ENCODE peak calls at places on chromosomes 2 and 18, in four cellular contexts. One of them, this sample, is unnamed.

GRCh38 chr2:8454797-8455196 is 227.1 kb upstream of the ID2 start:
- DNase-seq in H1: no peak
- DNase-seq in K562: no peak
- DNase-seq in SK-N-SH: no peak
- DNase-seq in this sample: no peak

GRCh38 chr2:28257182-28257581 is 135.5 kb upstream of the FOSL2 start:
- DNase-seq in H1: no peak
- DNase-seq in K562: no peak
- DNase-seq in SK-N-SH: no peak
- DNase-seq in this sample: no peak

GRCh38 chr2:239257511-239257937 is 143.3 kb downstream of the HDAC4 start:
- DNase-seq in H1: no peak
- DNase-seq in K562: peak; percentile 62
- DNase-seq in SK-N-SH: no peak
- DNase-seq in this sample: no peak

GRCh38 chr2:84022810-84023431 is 436.2 kb downstream of the SUCLG1 start:
- DNase-seq in H1: no peak
- DNase-seq in K562: peak; percentile 50
- DNase-seq in SK-N-SH: peak; percentile 16
- DNase-seq in this sample: peak; percentile 22

GRCh38 chr2:172394008-172394407 is 33.4 kb upstream of the ITGA6 start:
- DNase-seq in H1: no peak
- DNase-seq in K562: no peak
- DNase-seq in SK-N-SH: no peak
- DNase-seq in this sample: no peak

GRCh38 chr2:201401815-201402214 is 44.7 kb upstream of the FLACC1 start:
- DNase-seq in H1: no peak
- DNase-seq in K562: no peak
- DNase-seq in SK-N-SH: no peak
- DNase-seq in this sample: no peak

GRCh38 chr2:27049422-27050280 is 1.8 kb upstream of the AGBL5 start:
- DNase-seq in H1: no peak
- DNase-seq in K562: no peak
- DNase-seq in SK-N-SH: peak; percentile 88
- DNase-seq in this sample: no peak

GRCh38 chr18:37419272-37419671 is 146.3 kb downstream of the CELF4 start:
- DNase-seq in H1: no peak
- DNase-seq in K562: no peak
- DNase-seq in SK-N-SH: no peak
- DNase-seq in this sample: no peak

GRCh38 chr2:9408641-9409151 is 14.6 kb downstream of the ITGB1BP1 start:
- DNase-seq in H1: no peak
- DNase-seq in K562: no peak
- DNase-seq in SK-N-SH: no peak
- DNase-seq in this sample: no peak

GRCh38 chr2:177782613-177783012 is 290.0 kb downstream of the PDE11A start:
- DNase-seq in H1: no peak
- DNase-seq in K562: no peak
- DNase-seq in SK-N-SH: no peak
- DNase-seq in this sample: no peak

GRCh38 chr2:26666671-26667070 is 25.5 kb upstream of the CIB4 start:
- DNase-seq in H1: no peak
- DNase-seq in K562: no peak
- DNase-seq in SK-N-SH: no peak
- DNase-seq in this sample: no peak

GRCh38 chr2:9630001-9630749 is 622 bp downstream of the YWHAQ start:
- DNase-seq in H1: peak; percentile 85
- DNase-seq in K562: peak; percentile 90
- DNase-seq in SK-N-SH: peak; percentile 92
- DNase-seq in this sample: peak; percentile 86

GRCh38 chr2:10120938-10121574 is 1.5 kb upstream of the RRM2 start:
- DNase-seq in H1: no peak
- DNase-seq in K562: peak; percentile 19
- DNase-seq in SK-N-SH: no peak
- DNase-seq in this sample: no peak

GRCh38 chr2:10811552-10811951 is 1.0 kb downstream of the PDIA6 start:
- DNase-seq in H1: no peak
- DNase-seq in K562: no peak
- DNase-seq in SK-N-SH: no peak
- DNase-seq in this sample: no peak

GRCh38 chr2:96596596-96596995 is 41.5 kb downstream of the KANSL3 start:
- DNase-seq in H1: no peak
- DNase-seq in K562: no peak
- DNase-seq in SK-N-SH: no peak
- DNase-seq in this sample: no peak

GRCh38 chr2:195706161-195706900 is 49.3 kb downstream of the SLC39A10 start:
- DNase-seq in H1: no peak
- DNase-seq in K562: no peak
- DNase-seq in SK-N-SH: no peak
- DNase-seq in this sample: no peak

GRCh38 chr2:24912523-24912922 is 7.5 kb downstream of the ADCY3 start:
- DNase-seq in H1: no peak
- DNase-seq in K562: no peak
- DNase-seq in SK-N-SH: no peak
- DNase-seq in this sample: no peak

GRCh38 chr2:191831410-191831994 is 15.4 kb downstream of the CAVIN2 start:
- DNase-seq in H1: no peak
- DNase-seq in K562: no peak
- DNase-seq in SK-N-SH: no peak
- DNase-seq in this sample: no peak

GRCh38 chr18:79554945-79555645 is 124.5 kb upstream of the CTDP1 start:
- DNase-seq in H1: no peak
- DNase-seq in K562: no peak
- DNase-seq in SK-N-SH: no peak
- DNase-seq in this sample: no peak

GRCh38 chr2:235934059-235934896 is 233.9 kb downstream of the GBX2 start:
- DNase-seq in H1: no peak
- DNase-seq in K562: no peak
- DNase-seq in SK-N-SH: no peak
- DNase-seq in this sample: no peak
- TF ChIP-seq TEAD4 in H1: no peak
- TF ChIP-seq TEAD4 in K562: no peak
- TF ChIP-seq TEAD4 in SK-N-SH: no peak
- TF ChIP-seq TEAD4 in this sample: no peak

GRCh38 chr2:1990724-1991123 is 246.4 kb upstream of the PXDN start:
- DNase-seq in H1: no peak
- DNase-seq in K562: no peak
- DNase-seq in SK-N-SH: peak; percentile 96
- DNase-seq in this sample: no peak
- TF ChIP-seq TEAD4 in H1: no peak
- TF ChIP-seq TEAD4 in K562: no peak
- TF ChIP-seq TEAD4 in SK-N-SH: no peak
- TF ChIP-seq TEAD4 in this sample: no peak

GRCh38 chr2:157419031-157419580 is 24.8 kb downstream of the CYTIP start:
- DNase-seq in H1: no peak
- DNase-seq in K562: no peak
- DNase-seq in SK-N-SH: no peak
- DNase-seq in this sample: no peak

GRCh38 chr2:157420771-157421323 is 23.0 kb downstream of the CYTIP start:
- DNase-seq in H1: no peak
- DNase-seq in K562: no peak
- DNase-seq in SK-N-SH: no peak
- DNase-seq in this sample: no peak

GRCh38 chr2:157415632-157416101 is 28.2 kb downstream of the CYTIP start:
- DNase-seq in H1: no peak
- DNase-seq in K562: no peak
- DNase-seq in SK-N-SH: no peak
- DNase-seq in this sample: no peak

GRCh38 chr2:157421377-157421944 is 22.4 kb downstream of the CYTIP start:
- DNase-seq in H1: no peak
- DNase-seq in K562: no peak
- DNase-seq in SK-N-SH: no peak
- DNase-seq in this sample: no peak

GRCh38 chr2:157418215-157418614 is 25.7 kb downstream of the CYTIP start:
- DNase-seq in H1: no peak
- DNase-seq in K562: no peak
- DNase-seq in SK-N-SH: no peak
- DNase-seq in this sample: no peak
- TF ChIP-seq TEAD4 in H1: no peak
- TF ChIP-seq TEAD4 in K562: no peak
- TF ChIP-seq TEAD4 in SK-N-SH: no peak
- TF ChIP-seq TEAD4 in this sample: no peak

DNA sequence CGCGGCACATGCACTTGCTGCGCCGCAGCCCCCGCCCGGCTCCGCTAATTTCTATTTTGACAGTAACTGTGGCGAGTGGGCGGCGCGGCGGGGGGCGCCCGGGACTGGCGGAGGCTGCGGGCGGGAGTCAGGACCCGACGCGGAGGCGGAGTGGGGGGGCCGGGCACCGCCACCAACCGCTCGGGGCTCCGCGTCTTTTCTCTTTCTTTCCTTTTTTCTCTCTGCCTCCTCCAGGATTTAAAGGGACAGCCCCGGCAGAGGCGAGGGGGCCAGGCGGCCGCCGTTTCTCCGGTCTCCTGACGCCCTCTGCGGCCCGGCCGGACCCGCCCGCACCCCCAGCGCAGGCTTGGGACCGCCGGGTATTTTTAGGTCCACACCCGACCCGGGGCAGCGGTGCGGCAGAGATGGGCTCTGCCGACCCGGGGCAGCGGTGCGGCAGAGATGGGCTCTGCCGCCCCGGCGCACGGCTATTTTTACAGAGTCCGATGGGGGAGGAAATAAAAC is 460 bp upstream of the ZBTB7C start:
- DNase-seq in H1: peak; percentile 71
- DNase-seq in K562: peak; percentile 36
- DNase-seq in SK-N-SH: peak; percentile 71
- DNase-seq in this sample: peak; percentile 53
- TF ChIP-seq TEAD4 in H1: no peak
- TF ChIP-seq TEAD4 in K562: no peak
- TF ChIP-seq TEAD4 in SK-N-SH: no peak
- TF ChIP-seq TEAD4 in this sample: no peak

GRCh38 chr2:178865537-178865936 is 58.3 kb upstream of the TTN start:
- DNase-seq in H1: no peak
- DNase-seq in K562: peak; percentile 46
- DNase-seq in SK-N-SH: peak; percentile 4
- DNase-seq in this sample: no peak

GRCh38 chr2:178865999-178866398 is 58.8 kb upstream of the TTN start:
- DNase-seq in H1: no peak
- DNase-seq in K562: no peak
- DNase-seq in SK-N-SH: no peak
- DNase-seq in this sample: no peak

GRCh38 chr2:178865121-178865520 is 57.9 kb upstream of the TTN start:
- DNase-seq in H1: no peak
- DNase-seq in K562: no peak
- DNase-seq in SK-N-SH: no peak
- DNase-seq in this sample: no peak

GRCh38 chr2:178863130-178863855 is 56.1 kb upstream of the TTN start:
- DNase-seq in H1: no peak
- DNase-seq in K562: no peak
- DNase-seq in SK-N-SH: no peak
- DNase-seq in this sample: no peak

GRCh38 chr2:178863856-178864620 is 56.8 kb upstream of the TTN start:
- DNase-seq in H1: no peak
- DNase-seq in K562: no peak
- DNase-seq in SK-N-SH: no peak
- DNase-seq in this sample: peak; percentile 13
- TF ChIP-seq TEAD4 in H1: no peak
- TF ChIP-seq TEAD4 in K562: no peak
- TF ChIP-seq TEAD4 in SK-N-SH: peak; percentile 44
- TF ChIP-seq TEAD4 in this sample: no peak

DNA sequence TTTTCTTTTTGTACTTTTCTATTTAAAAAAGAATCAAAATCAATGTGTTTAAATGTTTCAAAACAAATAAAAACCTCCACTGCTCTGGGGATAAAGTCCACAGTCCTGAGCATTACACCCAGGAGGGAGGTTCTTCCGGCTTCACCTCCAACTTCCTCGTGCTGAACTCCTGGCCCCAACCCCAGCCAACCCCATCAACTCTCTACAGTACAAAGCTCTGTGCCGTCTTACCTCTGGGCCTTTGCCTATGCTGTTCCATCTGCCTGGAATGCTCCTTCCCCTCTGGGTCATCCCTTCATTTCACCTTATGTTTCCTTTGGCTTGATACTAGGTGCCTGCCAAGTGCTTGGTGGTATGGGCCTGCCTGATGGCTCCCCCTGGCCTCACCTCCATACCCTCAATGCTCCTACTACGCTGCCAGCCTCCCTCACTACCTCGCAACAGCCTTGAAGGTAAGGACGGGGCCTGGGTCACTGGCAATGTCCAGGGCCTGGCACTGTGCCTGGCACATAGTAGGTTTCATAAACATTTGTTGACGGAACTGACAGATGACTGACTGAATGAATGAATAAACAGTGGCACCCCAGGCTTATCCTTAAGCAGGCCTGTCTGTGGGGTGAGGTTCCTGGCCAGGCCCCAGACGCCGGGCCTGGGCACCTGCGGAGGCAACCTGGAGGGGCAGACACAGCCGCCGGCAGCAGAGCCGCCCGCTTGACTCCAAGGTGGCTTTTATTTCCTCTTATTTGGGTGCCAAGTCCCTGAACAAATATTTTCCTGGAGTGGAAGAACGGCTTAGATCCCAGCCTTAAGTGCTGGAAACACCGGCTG is 28.7 kb downstream of the SDC1 start:
- DNase-seq in H1: no peak
- DNase-seq in K562: no peak
- DNase-seq in SK-N-SH: no peak
- DNase-seq in this sample: no peak
- TF ChIP-seq TEAD4 in H1: peak; percentile 44
- TF ChIP-seq TEAD4 in K562: no peak
- TF ChIP-seq TEAD4 in SK-N-SH: no peak
- TF ChIP-seq TEAD4 in this sample: no peak

DNA sequence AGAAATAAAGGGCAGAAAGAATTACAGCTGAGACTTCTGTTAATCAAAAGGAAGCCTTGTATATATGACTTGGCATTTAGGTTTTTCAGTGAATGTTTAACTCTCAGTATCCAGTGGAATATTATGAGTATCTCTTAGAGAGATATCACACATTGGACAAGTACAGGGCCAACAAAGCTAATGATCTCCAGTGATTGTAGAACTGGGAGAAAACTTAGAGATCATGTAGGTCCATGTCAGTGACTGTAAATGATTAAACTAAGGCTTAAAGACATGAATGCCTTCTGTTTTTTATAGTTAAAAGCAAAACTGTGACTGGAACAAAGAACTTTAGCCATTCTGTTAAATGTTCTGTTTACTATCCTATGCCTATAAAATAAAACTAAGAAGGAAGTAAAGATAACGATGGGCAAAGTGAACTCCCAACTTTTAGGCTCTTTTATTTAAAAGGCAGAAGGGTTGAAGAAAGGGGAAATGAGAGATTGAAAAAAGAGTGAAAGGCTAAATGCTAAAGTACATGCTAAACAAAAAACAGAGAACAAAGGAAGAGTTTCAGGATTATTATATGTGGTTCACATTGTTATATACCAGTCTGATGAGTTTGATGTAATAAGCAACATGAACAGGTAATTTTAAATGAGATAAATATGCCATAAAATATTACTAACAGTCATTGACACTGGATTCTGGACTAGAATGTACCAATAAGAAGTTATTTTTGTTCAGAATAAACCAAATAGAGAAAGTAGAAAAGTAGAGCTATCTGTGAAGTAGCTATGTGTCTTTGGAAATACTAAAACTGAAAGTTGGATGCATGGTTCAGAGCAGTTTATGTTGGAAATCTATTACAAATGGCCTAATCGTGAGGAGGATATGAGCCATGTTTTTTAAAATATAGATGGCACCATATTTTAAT is 37.1 kb upstream of the TNFRSF11A start:
- DNase-seq in H1: no peak
- DNase-seq in K562: no peak
- DNase-seq in SK-N-SH: no peak
- DNase-seq in this sample: no peak
- TF ChIP-seq TEAD4 in H1: no peak
- TF ChIP-seq TEAD4 in K562: no peak
- TF ChIP-seq TEAD4 in SK-N-SH: no peak
- TF ChIP-seq TEAD4 in this sample: no peak

GRCh38 chr2:146853741-146854444 is 990.9 kb upstream of the ACVR2A start:
- DNase-seq in H1: no peak
- DNase-seq in K562: no peak
- DNase-seq in SK-N-SH: no peak
- DNase-seq in this sample: no peak
- TF ChIP-seq TEAD4 in H1: no peak
- TF ChIP-seq TEAD4 in K562: no peak
- TF ChIP-seq TEAD4 in SK-N-SH: no peak
- TF ChIP-seq TEAD4 in this sample: no peak

This sample was measured in WTC11.